ENCODE peak calls at places on chromosomes 1 and 21, in five cellular contexts. H, S, G, L and W are unnamed samples.

GRCh38 chr1:205809942-205810345 is 3.1 kb downstream of the SLC41A1 start:
- DNase-seq in H (no peak), S (no peak), G (no peak), L (peak), W (no peak)

GRCh38 chr21:37176716-37177115 is 90.4 kb downstream of the VPS26C start:
- DNase-seq in H (no peak), S (no peak), G (no peak), L (no peak), W (no peak)

GRCh38 chr1:226388131-226388530 is 19.8 kb downstream of the PARP1 start:
- DNase-seq in H (no peak), S (no peak), G (no peak), L (no peak), W (no peak)

GRCh38 chr1:46223472-46223943 is 20.4 kb downstream of the LURAP1 start:
- DNase-seq in H (peak), S (peak), G (peak), L (peak), W (peak)

GRCh38 chr1:116738673-116739370 is 15.4 kb upstream of the CD2 start:
- DNase-seq in H (no peak), S (no peak), G (no peak), L (no peak), W (no peak)

GRCh38 chr21:44939532-44940115 is at the start of gene SLX9:
- DNase-seq in H (peak), S (peak), G (peak), L (peak), W (peak)

GRCh38 chr1:114315601-114316000 is 161.9 kb upstream of the SYT6 start:
- DNase-seq in H (peak), S (no peak), G (no peak), L (no peak), W (no peak)

GRCh38 chr1:35178874-35179380 is 14.0 kb downstream of the SFPQ start:
- DNase-seq in H (no peak), S (no peak), G (no peak), L (no peak), W (no peak)

GRCh38 chr1:221783437-221783836 is 41.5 kb upstream of the DUSP10 start:
- DNase-seq in H (no peak), S (no peak), G (no peak), L (no peak), W (peak)

GRCh38 chr1:19877821-19878636 is 4.2 kb upstream of the OTUD3 start:
- DNase-seq in H (peak), S (peak), G (no peak), L (no peak), W (no peak)

GRCh38 chr1:2985121-2985561 is 36.1 kb upstream of the ACTRT2 start:
- DNase-seq in H (no peak), S (no peak), G (no peak), L (no peak), W (no peak)

GRCh38 chr21:41418956-41419680 is 6.9 kb upstream of the MX1 start:
- DNase-seq in H (no peak), S (no peak), G (no peak), L (no peak), W (no peak)

GRCh38 chr21:14843991-14844390 is 220.8 kb downstream of the NRIP1 start:
- DNase-seq in H (no peak), S (no peak), G (no peak), L (no peak), W (no peak)

GRCh38 chr1:19185976-19186375 is 24.1 kb downstream of the UBR4 start:
- DNase-seq in H (no peak), S (no peak), G (no peak), L (no peak), W (no peak)

GRCh38 chr1:27521336-27522147 is 31.6 kb upstream of the WASF2 start:
- DNase-seq in H (no peak), S (no peak), G (no peak), L (peak), W (no peak)

GRCh38 chr1:27522148-27522859 is 32.3 kb upstream of the WASF2 start:
- DNase-seq in H (no peak), S (no peak), G (no peak), L (no peak), W (peak)

GRCh38 chr1:27525296-27526271 is 35.6 kb upstream of the WASF2 start:
- DNase-seq in H (no peak), S (no peak), G (no peak), L (peak), W (peak)

GRCh38 chr1:27522860-27523665 is 33.1 kb upstream of the WASF2 start:
- DNase-seq in H (no peak), S (peak), G (no peak), L (peak), W (peak)

DNA sequence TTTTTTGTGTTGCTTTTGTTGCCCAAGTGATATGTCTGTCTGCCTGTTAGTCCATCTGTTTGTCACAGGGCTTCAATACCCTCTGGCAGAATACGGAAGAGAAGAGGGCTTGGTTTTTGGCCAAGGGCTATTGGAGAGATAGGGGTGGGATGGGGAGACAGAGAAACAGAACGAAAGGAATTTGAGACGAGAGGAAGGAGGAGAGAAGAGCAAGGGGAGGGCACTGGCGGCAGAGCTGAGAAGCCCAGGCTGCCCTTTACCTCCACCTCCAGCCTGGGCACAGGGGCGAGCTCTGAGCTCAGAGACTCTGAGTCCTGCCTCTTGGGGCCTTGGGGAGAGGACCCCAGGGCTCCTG is 33.7 kb upstream of the WASF2 start:
- DNase-seq in H (no peak), S (no peak), G (no peak), L (no peak), W (no peak)
- H3K4me3 ChIP-seq in H (no peak), S (no peak), G (no peak), L (no peak), W (no peak)

GRCh38 chr1:43304287-43304615 is 3.5 kb downstream of the TIE1 start:
- DNase-seq in H (no peak), S (no peak), G (no peak), L (no peak), W (no peak)
- H3K4me3 ChIP-seq in H (no peak), S (no peak), G (no peak), L (peak), W (no peak)

DNA sequence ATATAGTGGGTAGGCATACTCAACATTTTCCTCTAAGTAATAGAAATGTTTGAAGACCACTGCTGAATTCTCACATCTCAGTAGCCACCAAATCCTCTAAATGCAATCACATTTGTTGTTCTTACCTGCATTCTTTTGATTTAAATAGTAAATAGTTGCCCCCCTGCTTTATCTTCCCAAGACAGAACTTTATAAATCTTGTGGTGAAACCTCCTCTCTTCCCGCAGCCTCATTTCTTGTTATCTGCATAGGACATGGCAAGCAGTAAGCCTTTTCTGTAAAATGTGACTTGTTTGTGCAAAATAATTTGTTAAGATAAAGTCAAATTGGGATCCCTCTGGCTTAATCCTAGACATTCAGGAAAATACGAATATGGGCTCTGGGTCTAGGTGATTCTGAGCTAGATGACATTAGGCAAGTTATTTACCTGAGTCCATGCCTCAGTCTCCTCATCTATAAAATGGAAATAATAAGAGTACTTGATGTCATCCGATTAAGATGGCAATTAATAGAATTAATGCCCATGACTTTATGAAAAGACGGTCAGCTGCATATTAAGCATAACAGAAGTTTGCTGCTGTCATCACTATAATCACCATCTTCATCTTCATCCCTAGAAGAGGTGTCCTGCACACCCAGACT is 77.7 kb downstream of the LRRC8C start:
- DNase-seq in H (no peak), S (no peak), G (no peak), L (no peak), W (no peak)
- H3K4me3 ChIP-seq in H (no peak), S (no peak), G (no peak), L (no peak), W (no peak)

DNA sequence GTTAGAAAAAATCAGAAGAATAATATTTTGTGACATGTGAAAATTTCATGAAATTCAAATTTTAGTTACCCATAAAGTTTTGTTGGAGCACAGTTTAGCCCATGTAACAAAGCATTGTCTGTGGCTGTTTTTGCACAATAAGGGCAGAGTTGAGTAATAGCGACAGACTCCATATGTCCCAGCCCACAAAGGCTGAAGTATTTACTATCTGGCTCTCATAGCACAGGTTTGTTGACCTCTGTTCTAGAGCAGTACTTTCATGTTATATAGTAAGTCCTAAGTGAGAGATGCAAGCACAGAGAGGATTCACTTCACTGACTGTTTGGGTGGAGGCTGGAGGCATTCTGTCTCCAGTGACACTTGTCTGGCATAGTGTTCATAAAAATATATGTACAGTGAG is 6.8 kb downstream of the LAMC1 start:
- DNase-seq in H (peak), S (no peak), G (no peak), L (no peak), W (no peak)
- H3K4me3 ChIP-seq in H (no peak), S (no peak), G (no peak), L (peak), W (no peak)

DNA sequence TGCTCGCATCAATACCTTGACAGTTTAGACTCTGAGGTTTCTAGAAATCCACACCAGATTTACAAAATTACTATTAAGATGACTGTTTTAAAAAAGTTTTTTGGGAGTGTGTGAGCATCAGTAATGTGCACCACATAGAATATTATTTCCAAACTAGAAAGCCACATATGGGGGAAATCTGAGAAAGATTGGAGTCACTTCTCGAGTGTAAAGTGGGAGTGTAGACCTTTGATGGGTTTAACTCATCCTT is 757 bp downstream of the RIMKLA start:
- DNase-seq in H (no peak), S (no peak), G (no peak), L (no peak), W (no peak)
- H3K4me3 ChIP-seq in H (no peak), S (peak), G (peak), L (peak), W (peak)

GRCh38 chr1:156664949-156665411 is 12.2 kb downstream of the NES start:
- DNase-seq in H (no peak), S (no peak), G (no peak), L (peak), W (no peak)
- H3K4me3 ChIP-seq in H (no peak), S (no peak), G (no peak), L (peak), W (no peak)

GRCh38 chr1:8263806-8264205 is 54.1 kb upstream of the SLC45A1 start:
- DNase-seq in H (no peak), S (no peak), G (no peak), L (no peak), W (no peak)

GRCh38 chr1:8259498-8260290 is 58.2 kb upstream of the SLC45A1 start:
- DNase-seq in H (peak), S (no peak), G (peak), L (no peak), W (no peak)

GRCh38 chr1:8256321-8256720 is 61.6 kb upstream of the SLC45A1 start:
- DNase-seq in H (no peak), S (no peak), G (no peak), L (no peak), W (no peak)

GRCh38 chr1:8257621-8258020 is 60.3 kb upstream of the SLC45A1 start:
- DNase-seq in H (no peak), S (no peak), G (no peak), L (no peak), W (no peak)

DNA sequence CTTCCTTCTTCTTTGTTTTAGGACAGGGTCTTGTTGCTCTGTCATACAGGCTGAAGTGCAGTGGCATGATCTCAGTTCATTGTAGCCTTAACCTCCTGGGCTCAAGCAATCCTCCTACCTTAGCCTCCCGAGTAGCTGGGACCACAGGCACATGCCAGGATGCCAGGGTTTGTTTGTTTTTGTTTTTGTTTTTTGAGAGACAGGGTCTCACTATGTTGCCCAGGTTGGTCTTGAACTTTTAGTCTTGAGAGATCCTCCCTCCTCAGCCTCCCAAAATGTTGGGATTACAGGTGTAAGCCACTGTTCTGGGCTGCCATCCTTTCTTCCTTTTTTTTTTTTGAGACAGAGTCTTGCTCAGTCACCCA is 56.5 kb upstream of the SLC45A1 start:
- DNase-seq in H (no peak), S (no peak), G (no peak), L (no peak), W (no peak)
- H3K4me3 ChIP-seq in H (no peak), S (no peak), G (no peak), L (no peak), W (no peak)

DNA sequence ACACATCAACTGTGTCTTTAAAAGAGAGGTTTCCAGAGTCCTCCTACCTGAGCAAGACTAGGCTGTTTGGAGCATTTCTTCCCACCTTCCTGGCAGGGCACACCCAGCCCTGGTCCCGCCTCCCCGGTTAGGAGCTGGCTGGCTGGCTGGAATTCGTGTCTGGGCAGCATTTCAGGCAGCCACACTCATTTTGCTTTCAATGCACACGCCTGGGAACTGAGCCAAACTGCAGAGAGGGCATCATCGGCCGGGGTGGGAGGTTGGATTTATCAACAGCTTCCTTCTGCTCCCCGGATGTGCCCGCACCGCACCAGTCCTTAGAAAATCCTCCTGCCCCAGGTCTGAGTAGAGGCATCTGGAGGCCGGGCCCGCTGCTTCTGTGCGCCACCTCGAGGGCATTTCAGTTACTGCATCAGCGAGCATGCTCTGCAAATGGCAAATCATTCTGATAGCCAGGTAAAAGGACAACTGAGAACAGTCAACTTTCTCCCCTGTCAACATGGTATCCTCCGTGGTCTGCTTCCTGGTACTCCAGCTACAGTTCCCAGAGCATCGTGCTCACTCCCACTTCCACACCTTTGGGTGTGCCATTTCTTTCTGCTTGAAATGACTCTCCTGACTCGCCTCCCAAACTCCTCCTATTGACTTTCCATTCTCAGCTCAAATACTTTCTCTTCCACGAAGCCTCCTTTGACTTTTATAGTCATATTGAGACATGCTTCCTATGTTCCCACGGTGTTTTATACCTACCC is 20.6 kb downstream of the TCEA3 start:
- DNase-seq in H (peak), S (peak), G (peak), L (peak), W (peak)
- H3K4me3 ChIP-seq in H (no peak), S (no peak), G (peak), L (peak), W (peak)

DNA sequence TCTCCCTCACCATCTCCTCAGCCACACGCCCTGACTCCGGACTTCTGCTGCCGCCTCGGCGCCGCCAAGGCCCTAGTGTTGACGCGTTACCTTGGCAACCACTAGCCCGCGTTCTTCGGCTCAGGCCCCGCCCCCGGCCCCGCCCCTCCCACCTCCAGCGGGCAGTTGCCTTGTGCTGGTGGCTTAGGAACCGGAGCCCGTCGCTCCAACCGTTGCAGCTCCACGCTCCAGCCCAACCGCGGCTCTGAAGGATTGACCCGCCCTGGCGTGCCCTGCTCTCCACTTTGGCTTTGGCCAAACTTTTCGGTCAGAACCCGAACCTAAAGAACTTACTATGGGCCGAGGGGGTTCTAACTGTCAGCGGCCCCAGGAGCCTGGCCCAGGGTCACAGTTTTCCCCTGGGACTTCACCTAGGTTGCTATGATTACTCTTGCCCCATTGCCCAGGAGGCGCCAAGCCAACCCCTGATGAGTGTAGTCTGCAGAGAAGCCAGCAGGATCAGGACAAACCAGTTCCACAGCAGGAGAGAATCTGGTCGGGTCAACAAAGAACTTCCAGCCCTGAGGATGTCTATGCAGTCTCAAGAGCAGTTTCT is at the start of gene CFAP45:
- DNase-seq in H (peak), S (peak), G (peak), L (peak), W (no peak)
- H3K4me3 ChIP-seq in H (no peak), S (peak), G (peak), L (peak), W (no peak)

DNA sequence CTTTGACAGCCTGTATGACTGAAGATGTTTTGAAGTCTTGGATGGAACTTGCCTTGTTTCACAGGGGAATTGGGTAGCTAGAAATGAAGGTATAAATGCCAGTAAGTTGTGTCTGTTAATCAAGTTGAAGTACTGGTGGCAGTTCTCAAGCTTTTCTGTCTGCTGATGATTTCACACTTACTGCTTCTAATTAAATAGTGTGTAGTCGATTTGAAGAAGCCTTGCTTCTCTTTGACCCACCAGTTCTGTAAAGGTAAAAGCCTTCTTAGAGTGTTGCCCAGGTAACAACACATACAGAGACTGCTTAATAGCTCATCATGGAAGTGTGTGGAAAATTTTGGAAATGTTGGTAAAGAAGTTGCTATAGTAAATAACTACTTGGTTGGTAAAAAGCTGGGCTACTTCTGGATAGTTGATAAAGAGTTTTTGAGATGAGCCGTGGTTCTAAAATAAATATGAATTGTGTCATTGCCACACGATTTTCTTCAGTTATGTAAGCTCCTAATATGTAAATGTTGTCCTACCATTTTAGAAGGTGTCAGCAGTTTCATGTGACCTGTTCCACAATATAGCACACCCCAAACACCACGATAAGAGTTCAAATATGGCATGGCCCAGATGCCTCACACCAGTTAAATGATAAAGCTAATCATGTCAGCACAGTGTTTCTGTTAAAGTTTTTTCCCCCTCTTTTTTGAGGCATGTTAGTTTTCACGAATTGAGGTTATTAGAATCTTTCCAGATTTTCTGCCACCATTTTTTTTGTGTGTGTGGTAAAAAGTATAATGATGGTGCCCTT is 7.4 kb downstream of the RABGAP1L start:
- DNase-seq in H (no peak), S (no peak), G (no peak), L (no peak), W (no peak)
- H3K4me3 ChIP-seq in H (no peak), S (no peak), G (no peak), L (no peak), W (no peak)